ENCODE peak calls at places on chromosomes 1 and 21, in seven cellular contexts. M is mucosa of descending colon; A is AG08396; U is NCI-H1105 treated with DMSO at 0.1 percent for 48 hours; T is fibroblast of mammary gland; Q is activated effector memory CD4-positive, alpha-beta T cell treated with anti-CD3 and anti-CD28 coated beads, Interleukin-2, amount 50 U/mL, for 16 hours; V is HFF-Myc. H is an unnamed sample.

GRCh38 chr1:70685300-70686286 is 274.5 kb downstream of the CTH start:
- DNase-seq in A (peak), V (peak), Q (peak), M (peak), T (peak), U (peak), H (peak)

GRCh38 chr1:161199506-161200119 is 759 bp upstream of the ADAMTS4 start:
- DNase-seq in U (no peak), V (no peak), A (no peak), T (no peak), M (no peak), Q (no peak), H (no peak)

GRCh38 chr1:116824631-116825399 is 70.6 kb downstream of the CD2 start:
- DNase-seq in A (no peak), T (no peak), Q (no peak), V (no peak), M (no peak), U (no peak), H (no peak)

GRCh38 chr1:94926915-94927404 is at the start of gene CNN3:
- DNase-seq in T (peak), M (peak), V (peak), A (peak), U (peak), Q (peak), H (peak)

GRCh38 chr1:108644984-108645383 is 15.9 kb downstream of the HENMT1 start:
- DNase-seq in V (no peak), M (peak), A (no peak), T (no peak), Q (peak), U (no peak), H (no peak)

GRCh38 chr1:76254165-76255043 is 179.9 kb downstream of the ST6GALNAC3 start:
- DNase-seq in U (no peak), A (no peak), T (peak), V (no peak), Q (no peak), M (no peak), H (peak)

GRCh38 chr1:121538943-121539575 is 354.3 kb downstream of the SRGAP2C start:
- DNase-seq in T (no peak), M (no peak), A (no peak), Q (no peak), V (no peak), U (no peak), H (no peak)

GRCh38 chr1:171881466-171881865 is 40.2 kb downstream of the DNM3 start:
- DNase-seq in U (no peak), A (no peak), Q (no peak), M (no peak), V (no peak), T (no peak), H (no peak)

GRCh38 chr1:117136749-117137148 is 15.2 kb upstream of the TRIM45 start:
- DNase-seq in T (no peak), V (no peak), A (no peak), U (no peak), Q (no peak), M (no peak), H (no peak)

GRCh38 chr1:114153621-114154145 is at the start of gene SYT6:
- DNase-seq in A (no peak), M (no peak), T (no peak), Q (no peak), U (peak), V (no peak), H (no peak)

GRCh38 chr1:24709748-24710416 is 35.4 kb upstream of the CLIC4 start:
- DNase-seq in V (no peak), U (no peak), M (no peak), Q (no peak), A (no peak), T (no peak), H (no peak)

GRCh38 chr1:43309626-43310025 is 8.8 kb downstream of the TIE1 start:
- DNase-seq in U (no peak), M (no peak), A (no peak), V (no peak), T (no peak), Q (no peak), H (no peak)

GRCh38 chr1:1430114-1430982 is 5.1 kb upstream of the VWA1 start:
- DNase-seq in U (no peak), A (peak), V (no peak), T (peak), Q (no peak), M (peak), H (peak)

GRCh38 chr21:42439284-42440186 is 35.8 kb downstream of the UBASH3A start:
- DNase-seq in M (no peak), A (no peak), Q (peak), V (no peak), T (peak), U (no peak), H (no peak)

GRCh38 chr1:21100496-21100895 is 76.2 kb downstream of the EIF4G3 start:
- DNase-seq in U (no peak), M (no peak), V (no peak), Q (no peak), A (no peak), T (peak), H (peak)

GRCh38 chr1:221228594-221228993 is 349.4 kb downstream of the HLX start:
- DNase-seq in T (no peak), M (no peak), V (no peak), Q (no peak), U (no peak), A (no peak), H (no peak)

GRCh38 chr1:51901151-51901550 is 22.6 kb upstream of the NRDC start:
- DNase-seq in U (no peak), Q (no peak), T (no peak), A (no peak), V (no peak), M (no peak), H (no peak)

GRCh38 chr1:202014060-202014459 is 3.7 kb downstream of the ELF3 start:
- DNase-seq in Q (no peak), U (no peak), V (no peak), M (no peak), A (no peak), T (no peak), H (no peak)

GRCh38 chr1:117166076-117166475 is 44.5 kb upstream of the TRIM45 start:
- DNase-seq in U (no peak), A (peak), Q (no peak), T (peak), V (no peak), M (no peak), H (no peak)

GRCh38 chr1:4110888-4111287 is 210.8 kb upstream of the C1orf174 start:
- DNase-seq in A (no peak), Q (peak), T (no peak), V (no peak), U (no peak), M (no peak), H (no peak)

GRCh38 chr1:26689504-26689903 is 6.3 kb upstream of the ARID1A start:
- DNase-seq in M (no peak), U (no peak), T (no peak), Q (no peak), V (no peak), A (no peak), H (no peak)

GRCh38 chr21:33433425-33434114 is 30.4 kb downstream of the IFNGR2 start:
- DNase-seq in M (no peak), Q (peak), V (no peak), A (no peak), T (peak), U (no peak), H (no peak)

GRCh38 chr1:109863699-109864062 is 47.0 kb upstream of the CSF1 start:
- DNase-seq in Q (no peak), A (no peak), T (peak), V (no peak), U (no peak), M (no peak), H (no peak)

GRCh38 chr1:159981351-159982055 is 27.5 kb upstream of the SLAMF9 start:
- DNase-seq in A (no peak), M (no peak), V (no peak), Q (no peak), U (no peak), T (no peak), H (no peak)

H was measured in pulmonary artery endothelial cell.